ENCODE peak calls at places on chromosomes 1 and 21, in seven cellular contexts. One of them, this sample, is unnamed.

GRCh38 chr1:113784104-113784779 is 25.0 kb upstream of the PHTF1 start:
- DNase-seq in retinal pigment epithelial cell: no peak
- DNase-seq in uterus: no peak
- DNase-seq in A549: no peak
- DNase-seq in fibroblast of villous mesenchyme: no peak
- DNase-seq in body of pancreas: no peak
- DNase-seq in B cell: no peak
- DNase-seq in this sample: no peak

GRCh38 chr1:153277852-153278251 is 18.4 kb downstream of the LORICRIN start:
- DNase-seq in retinal pigment epithelial cell: no peak
- DNase-seq in uterus: no peak
- DNase-seq in A549: peak
- DNase-seq in fibroblast of villous mesenchyme: no peak
- DNase-seq in body of pancreas: no peak
- DNase-seq in B cell: peak
- DNase-seq in this sample: no peak

GRCh38 chr1:17405898-17406759 is 33.3 kb downstream of the RCC2 start:
- DNase-seq in retinal pigment epithelial cell: no peak
- DNase-seq in uterus: peak
- DNase-seq in A549: peak
- DNase-seq in fibroblast of villous mesenchyme: peak
- DNase-seq in body of pancreas: peak
- DNase-seq in B cell: peak
- DNase-seq in this sample: no peak

GRCh38 chr1:203278087-203278884 is 27.0 kb upstream of the BTG2 start:
- DNase-seq in retinal pigment epithelial cell: no peak
- DNase-seq in uterus: peak
- DNase-seq in A549: no peak
- DNase-seq in fibroblast of villous mesenchyme: peak
- DNase-seq in body of pancreas: peak
- DNase-seq in B cell: no peak
- DNase-seq in this sample: no peak

GRCh38 chr1:200128081-200128480 is 100.6 kb downstream of the NR5A2 start:
- DNase-seq in retinal pigment epithelial cell: no peak
- DNase-seq in uterus: no peak
- DNase-seq in A549: no peak
- DNase-seq in fibroblast of villous mesenchyme: no peak
- DNase-seq in body of pancreas: no peak
- DNase-seq in B cell: no peak
- DNase-seq in this sample: no peak

GRCh38 chr1:151024540-151025146 is 11.7 kb upstream of the BNIPL start:
- DNase-seq in retinal pigment epithelial cell: no peak
- DNase-seq in uterus: peak
- DNase-seq in A549: peak
- DNase-seq in fibroblast of villous mesenchyme: peak
- DNase-seq in body of pancreas: peak
- DNase-seq in B cell: peak
- DNase-seq in this sample: no peak

GRCh38 chr1:80064524-80064923 is 1058.0 kb upstream of the ADGRL4 start:
- DNase-seq in retinal pigment epithelial cell: no peak
- DNase-seq in uterus: no peak
- DNase-seq in A549: no peak
- DNase-seq in fibroblast of villous mesenchyme: no peak
- DNase-seq in body of pancreas: no peak
- DNase-seq in B cell: no peak
- DNase-seq in this sample: no peak

GRCh38 chr1:228045871-228046270 is 36.6 kb upstream of the ARF1 start:
- DNase-seq in retinal pigment epithelial cell: no peak
- DNase-seq in uterus: no peak
- DNase-seq in A549: no peak
- DNase-seq in fibroblast of villous mesenchyme: no peak
- DNase-seq in body of pancreas: no peak
- DNase-seq in B cell: no peak
- DNase-seq in this sample: no peak

GRCh38 chr1:51829058-51829457 is 49.5 kb downstream of the NRDC start:
- DNase-seq in retinal pigment epithelial cell: peak
- DNase-seq in uterus: no peak
- DNase-seq in A549: no peak
- DNase-seq in fibroblast of villous mesenchyme: no peak
- DNase-seq in body of pancreas: no peak
- DNase-seq in B cell: no peak
- DNase-seq in this sample: no peak

GRCh38 chr1:59498640-59499039 is 201.7 kb downstream of the FGGY start:
- DNase-seq in retinal pigment epithelial cell: no peak
- DNase-seq in uterus: no peak
- DNase-seq in A549: no peak
- DNase-seq in fibroblast of villous mesenchyme: no peak
- DNase-seq in body of pancreas: no peak
- DNase-seq in B cell: no peak
- DNase-seq in this sample: no peak

GRCh38 chr1:114666954-114667353 is 2.9 kb downstream of the DENND2C start:
- DNase-seq in retinal pigment epithelial cell: no peak
- DNase-seq in uterus: no peak
- DNase-seq in A549: no peak
- DNase-seq in fibroblast of villous mesenchyme: no peak
- DNase-seq in body of pancreas: no peak
- DNase-seq in B cell: no peak
- DNase-seq in this sample: no peak

GRCh38 chr1:61428146-61428545 is 296.8 kb downstream of the TM2D1 start:
- DNase-seq in retinal pigment epithelial cell: no peak
- DNase-seq in uterus: no peak
- DNase-seq in A549: no peak
- DNase-seq in fibroblast of villous mesenchyme: no peak
- DNase-seq in body of pancreas: no peak
- DNase-seq in B cell: no peak
- DNase-seq in this sample: no peak

GRCh38 chr1:171219751-171220385 is 28.4 kb upstream of the FMO1 start:
- DNase-seq in retinal pigment epithelial cell: no peak
- DNase-seq in uterus: no peak
- DNase-seq in A549: no peak
- DNase-seq in fibroblast of villous mesenchyme: peak
- DNase-seq in body of pancreas: no peak
- DNase-seq in B cell: no peak
- DNase-seq in this sample: no peak

GRCh38 chr1:150409504-150410362 is 45.8 kb downstream of the RPRD2 start:
- DNase-seq in retinal pigment epithelial cell: no peak
- DNase-seq in uterus: no peak
- DNase-seq in A549: no peak
- DNase-seq in fibroblast of villous mesenchyme: no peak
- DNase-seq in body of pancreas: no peak
- DNase-seq in B cell: no peak
- DNase-seq in this sample: no peak

GRCh38 chr21:15121655-15122120 is 56.9 kb upstream of the NRIP1 start:
- DNase-seq in retinal pigment epithelial cell: peak
- DNase-seq in uterus: no peak
- DNase-seq in A549: peak
- DNase-seq in fibroblast of villous mesenchyme: peak
- DNase-seq in body of pancreas: peak
- DNase-seq in B cell: no peak
- DNase-seq in this sample: peak

GRCh38 chr1:206112600-206113301 is 4.4 kb downstream of the AVPR1B start:
- DNase-seq in retinal pigment epithelial cell: no peak
- DNase-seq in uterus: no peak
- DNase-seq in A549: no peak
- DNase-seq in fibroblast of villous mesenchyme: no peak
- DNase-seq in body of pancreas: peak
- DNase-seq in B cell: no peak
- DNase-seq in this sample: peak

GRCh38 chr1:58848818-58849411 is 65.1 kb upstream of the JUN start:
- DNase-seq in retinal pigment epithelial cell: peak
- DNase-seq in uterus: peak
- DNase-seq in A549: peak
- DNase-seq in fibroblast of villous mesenchyme: peak
- DNase-seq in body of pancreas: no peak
- DNase-seq in B cell: no peak
- DNase-seq in this sample: no peak

GRCh38 chr1:207499573-207499972 is 3.6 kb downstream of the CR1 start:
- DNase-seq in retinal pigment epithelial cell: peak
- DNase-seq in uterus: peak
- DNase-seq in A549: peak
- DNase-seq in fibroblast of villous mesenchyme: peak
- DNase-seq in body of pancreas: peak
- DNase-seq in B cell: peak
- DNase-seq in this sample: peak
- TF ChIP-seq CTCF in retinal pigment epithelial cell: peak
- TF ChIP-seq CTCF in uterus: peak
- TF ChIP-seq CTCF in A549: peak
- TF ChIP-seq CTCF in fibroblast of villous mesenchyme: peak
- TF ChIP-seq CTCF in body of pancreas: peak
- TF ChIP-seq CTCF in B cell: peak
- TF ChIP-seq CTCF in this sample: peak

GRCh38 chr21:34766862-34767261 is 98.1 kb downstream of the CLIC6 start:
- DNase-seq in retinal pigment epithelial cell: no peak
- DNase-seq in uterus: no peak
- DNase-seq in A549: no peak
- DNase-seq in fibroblast of villous mesenchyme: no peak
- DNase-seq in body of pancreas: no peak
- DNase-seq in B cell: no peak
- DNase-seq in this sample: no peak

GRCh38 chr21:34761758-34762330 is 93.0 kb downstream of the CLIC6 start:
- DNase-seq in retinal pigment epithelial cell: no peak
- DNase-seq in uterus: no peak
- DNase-seq in A549: no peak
- DNase-seq in fibroblast of villous mesenchyme: no peak
- DNase-seq in body of pancreas: no peak
- DNase-seq in B cell: no peak
- DNase-seq in this sample: no peak

GRCh38 chr21:34764715-34765284 is 96.0 kb downstream of the CLIC6 start:
- DNase-seq in retinal pigment epithelial cell: no peak
- DNase-seq in uterus: no peak
- DNase-seq in A549: no peak
- DNase-seq in fibroblast of villous mesenchyme: no peak
- DNase-seq in body of pancreas: no peak
- DNase-seq in B cell: no peak
- DNase-seq in this sample: no peak

GRCh38 chr21:34765619-34766018 is 96.8 kb downstream of the CLIC6 start:
- DNase-seq in retinal pigment epithelial cell: no peak
- DNase-seq in uterus: no peak
- DNase-seq in A549: no peak
- DNase-seq in fibroblast of villous mesenchyme: no peak
- DNase-seq in body of pancreas: no peak
- DNase-seq in B cell: no peak
- DNase-seq in this sample: no peak

DNA sequence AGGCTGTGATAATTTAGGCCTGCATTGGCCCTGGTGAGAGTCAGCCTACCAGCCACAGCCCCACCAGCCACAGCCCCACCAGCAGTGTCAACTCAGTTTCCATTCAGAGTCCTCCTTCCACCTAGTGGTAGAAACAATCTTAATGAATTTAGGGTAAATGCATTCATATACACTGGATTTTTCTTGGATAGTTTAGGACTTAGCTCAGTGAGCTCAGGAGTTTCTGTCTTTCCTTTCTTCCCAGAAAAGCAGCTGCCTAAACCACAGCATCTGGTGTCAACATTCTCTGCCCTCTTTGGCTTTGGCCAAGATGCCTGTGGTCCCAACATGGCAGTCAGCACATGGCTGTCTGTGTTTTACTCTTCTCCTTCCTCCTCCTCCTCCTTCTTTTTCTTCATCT is 94.0 kb downstream of the CLIC6 start:
- DNase-seq in retinal pigment epithelial cell: no peak
- DNase-seq in uterus: no peak
- DNase-seq in A549: no peak
- DNase-seq in fibroblast of villous mesenchyme: peak
- DNase-seq in body of pancreas: no peak
- DNase-seq in B cell: no peak
- DNase-seq in this sample: no peak
- TF ChIP-seq CTCF in retinal pigment epithelial cell: peak
- TF ChIP-seq CTCF in uterus: no peak
- TF ChIP-seq CTCF in A549: no peak
- TF ChIP-seq CTCF in fibroblast of villous mesenchyme: peak
- TF ChIP-seq CTCF in body of pancreas: no peak
- TF ChIP-seq CTCF in B cell: no peak
- TF ChIP-seq CTCF in this sample: no peak

GRCh38 chr1:83500987-83501591 is 497.8 kb downstream of the TTLL7 start:
- DNase-seq in retinal pigment epithelial cell: no peak
- DNase-seq in uterus: no peak
- DNase-seq in A549: no peak
- DNase-seq in fibroblast of villous mesenchyme: no peak
- DNase-seq in body of pancreas: no peak
- DNase-seq in B cell: no peak
- DNase-seq in this sample: no peak

GRCh38 chr1:83500531-83500930 is 498.4 kb downstream of the TTLL7 start:
- DNase-seq in retinal pigment epithelial cell: no peak
- DNase-seq in uterus: no peak
- DNase-seq in A549: no peak
- DNase-seq in fibroblast of villous mesenchyme: no peak
- DNase-seq in body of pancreas: no peak
- DNase-seq in B cell: no peak
- DNase-seq in this sample: no peak

GRCh38 chr1:83495560-83495959 is 503.4 kb downstream of the TTLL7 start:
- DNase-seq in retinal pigment epithelial cell: no peak
- DNase-seq in uterus: no peak
- DNase-seq in A549: no peak
- DNase-seq in fibroblast of villous mesenchyme: no peak
- DNase-seq in body of pancreas: no peak
- DNase-seq in B cell: no peak
- DNase-seq in this sample: no peak

GRCh38 chr1:83499998-83500397 is 498.9 kb downstream of the TTLL7 start:
- DNase-seq in retinal pigment epithelial cell: no peak
- DNase-seq in uterus: no peak
- DNase-seq in A549: no peak
- DNase-seq in fibroblast of villous mesenchyme: no peak
- DNase-seq in body of pancreas: no peak
- DNase-seq in B cell: no peak
- DNase-seq in this sample: no peak

GRCh38 chr1:83497563-83497962 is 501.4 kb downstream of the TTLL7 start:
- DNase-seq in retinal pigment epithelial cell: no peak
- DNase-seq in uterus: no peak
- DNase-seq in A549: peak
- DNase-seq in fibroblast of villous mesenchyme: peak
- DNase-seq in body of pancreas: no peak
- DNase-seq in B cell: no peak
- DNase-seq in this sample: no peak
- TF ChIP-seq CTCF in retinal pigment epithelial cell: peak
- TF ChIP-seq CTCF in uterus: no peak
- TF ChIP-seq CTCF in A549: no peak
- TF ChIP-seq CTCF in fibroblast of villous mesenchyme: peak
- TF ChIP-seq CTCF in body of pancreas: no peak
- TF ChIP-seq CTCF in B cell: no peak
- TF ChIP-seq CTCF in this sample: peak

GRCh38 chr1:12013317-12013588 is 6.0 kb upstream of the MIIP start:
- DNase-seq in retinal pigment epithelial cell: no peak
- DNase-seq in uterus: no peak
- DNase-seq in A549: no peak
- DNase-seq in fibroblast of villous mesenchyme: no peak
- DNase-seq in body of pancreas: no peak
- DNase-seq in B cell: no peak
- DNase-seq in this sample: no peak

GRCh38 chr1:12012560-12013316 is 6.6 kb upstream of the MIIP start:
- DNase-seq in retinal pigment epithelial cell: no peak
- DNase-seq in uterus: no peak
- DNase-seq in A549: no peak
- DNase-seq in fibroblast of villous mesenchyme: no peak
- DNase-seq in body of pancreas: no peak
- DNase-seq in B cell: no peak
- DNase-seq in this sample: no peak

GRCh38 chr1:12015499-12015898 is 3.8 kb upstream of the MIIP start:
- DNase-seq in retinal pigment epithelial cell: no peak
- DNase-seq in uterus: no peak
- DNase-seq in A549: no peak
- DNase-seq in fibroblast of villous mesenchyme: no peak
- DNase-seq in body of pancreas: no peak
- DNase-seq in B cell: no peak
- DNase-seq in this sample: no peak

GRCh38 chr1:12015001-12015491 is 4.3 kb upstream of the MIIP start:
- DNase-seq in retinal pigment epithelial cell: no peak
- DNase-seq in uterus: no peak
- DNase-seq in A549: no peak
- DNase-seq in fibroblast of villous mesenchyme: no peak
- DNase-seq in body of pancreas: no peak
- DNase-seq in B cell: no peak
- DNase-seq in this sample: no peak

GRCh38 chr1:12014141-12014981 is 4.9 kb upstream of the MIIP start:
- DNase-seq in retinal pigment epithelial cell: no peak
- DNase-seq in uterus: no peak
- DNase-seq in A549: peak
- DNase-seq in fibroblast of villous mesenchyme: no peak
- DNase-seq in body of pancreas: no peak
- DNase-seq in B cell: no peak
- DNase-seq in this sample: no peak
- TF ChIP-seq CTCF in retinal pigment epithelial cell: peak
- TF ChIP-seq CTCF in uterus: no peak
- TF ChIP-seq CTCF in A549: no peak
- TF ChIP-seq CTCF in fibroblast of villous mesenchyme: peak
- TF ChIP-seq CTCF in body of pancreas: no peak
- TF ChIP-seq CTCF in B cell: no peak
- TF ChIP-seq CTCF in this sample: no peak